ENCODE peak calls at places on chromosomes 4 and X, in nine cellular contexts. One of them, this sample, is unnamed.
A peak's percentile ranks its signal among the peaks of the same experiment; 100 is the strongest.

GRCh38 chrX:40085086-40085551 is 12.6 kb downstream of the BCOR start:
- DNase-seq in endothelial cell of umbilical vein: peak; percentile 9
- DNase-seq in fibroblast of pulmonary artery: peak; percentile 89
- DNase-seq in AG10803: peak; percentile 88
- DNase-seq in endodermal cell: peak; percentile 59
- DNase-seq in bronchial epithelial cell: peak; percentile 67
- DNase-seq in GM12892: no peak
- DNase-seq in heart right ventricle: peak; percentile 17
- DNase-seq in lung: no peak
- DNase-seq in this sample: peak; percentile 44

GRCh38 chr4:184860018-184860530 is 34.3 kb upstream of the ACSL1 start:
- DNase-seq in GM12892: no peak
- DNase-seq in lung: no peak
- DNase-seq in endodermal cell: no peak
- DNase-seq in bronchial epithelial cell: no peak
- DNase-seq in AG10803: no peak
- DNase-seq in heart right ventricle: no peak
- DNase-seq in fibroblast of pulmonary artery: no peak
- DNase-seq in endothelial cell of umbilical vein: no peak
- DNase-seq in this sample: peak; percentile 15

GRCh38 chr4:151356510-151356909 is 31.1 kb upstream of the SH3D19 start:
- DNase-seq in lung: no peak
- DNase-seq in AG10803: peak; percentile 13
- DNase-seq in endodermal cell: no peak
- DNase-seq in heart right ventricle: no peak
- DNase-seq in endothelial cell of umbilical vein: peak; percentile 7
- DNase-seq in fibroblast of pulmonary artery: peak; percentile 5
- DNase-seq in bronchial epithelial cell: peak; percentile 81
- DNase-seq in GM12892: no peak
- DNase-seq in this sample: peak; percentile 61

GRCh38 chrX:115689931-115690330 is 129.0 kb downstream of the PLS3 start:
- DNase-seq in endodermal cell: no peak
- DNase-seq in lung: no peak
- DNase-seq in heart right ventricle: no peak
- DNase-seq in endothelial cell of umbilical vein: no peak
- DNase-seq in AG10803: peak; percentile 62
- DNase-seq in GM12892: no peak
- DNase-seq in fibroblast of pulmonary artery: peak; percentile 35
- DNase-seq in bronchial epithelial cell: no peak
- DNase-seq in this sample: peak; percentile 24

GRCh38 chr4:140238353-140239041 is 84.5 kb upstream of the MAML3 start:
- DNase-seq in endothelial cell of umbilical vein: peak; percentile 29
- DNase-seq in endodermal cell: peak; percentile 75
- DNase-seq in AG10803: peak; percentile 91
- DNase-seq in GM12892: no peak
- DNase-seq in fibroblast of pulmonary artery: peak; percentile 90
- DNase-seq in lung: peak; percentile 88
- DNase-seq in bronchial epithelial cell: peak; percentile 39
- DNase-seq in heart right ventricle: peak; percentile 87
- DNase-seq in this sample: peak; percentile 96

GRCh38 chrX:30278365-30278764 is 30.8 kb downstream of the NR0B1 start:
- DNase-seq in AG10803: peak; percentile 34
- DNase-seq in lung: no peak
- DNase-seq in heart right ventricle: no peak
- DNase-seq in bronchial epithelial cell: peak; percentile 47
- DNase-seq in endodermal cell: no peak
- DNase-seq in fibroblast of pulmonary artery: peak; percentile 34
- DNase-seq in endothelial cell of umbilical vein: no peak
- DNase-seq in GM12892: no peak
- DNase-seq in this sample: peak; percentile 84

GRCh38 chr4:87009095-87009648 is 74.4 kb downstream of the AFF1 start:
- DNase-seq in heart right ventricle: no peak
- DNase-seq in fibroblast of pulmonary artery: no peak
- DNase-seq in lung: no peak
- DNase-seq in bronchial epithelial cell: peak; percentile 20
- DNase-seq in AG10803: no peak
- DNase-seq in GM12892: no peak
- DNase-seq in endodermal cell: no peak
- DNase-seq in endothelial cell of umbilical vein: peak; percentile 67
- DNase-seq in this sample: no peak

GRCh38 chr4:56818797-56819196 is 2.7 kb downstream of the SPINK2 start:
- DNase-seq in lung: no peak
- DNase-seq in AG10803: no peak
- DNase-seq in heart right ventricle: no peak
- DNase-seq in GM12892: no peak
- DNase-seq in fibroblast of pulmonary artery: no peak
- DNase-seq in bronchial epithelial cell: no peak
- DNase-seq in endodermal cell: no peak
- DNase-seq in endothelial cell of umbilical vein: no peak
- DNase-seq in this sample: no peak

GRCh38 chr4:130306566-130306965 is 1210.6 kb downstream of the C4orf33 start:
- DNase-seq in endothelial cell of umbilical vein: no peak
- DNase-seq in fibroblast of pulmonary artery: no peak
- DNase-seq in GM12892: no peak
- DNase-seq in endodermal cell: peak; percentile 71
- DNase-seq in AG10803: no peak
- DNase-seq in heart right ventricle: no peak
- DNase-seq in bronchial epithelial cell: no peak
- DNase-seq in lung: no peak
- DNase-seq in this sample: no peak

GRCh38 chr4:102439835-102440234 is 61.3 kb upstream of the NFKB1 start:
- DNase-seq in endodermal cell: no peak
- DNase-seq in fibroblast of pulmonary artery: peak; percentile 92
- DNase-seq in heart right ventricle: no peak
- DNase-seq in bronchial epithelial cell: peak; percentile 71
- DNase-seq in endothelial cell of umbilical vein: peak; percentile 11
- DNase-seq in AG10803: peak; percentile 92
- DNase-seq in GM12892: no peak
- DNase-seq in lung: no peak
- DNase-seq in this sample: peak; percentile 87

GRCh38 chrX:64843224-64843623 is 133.0 kb downstream of the ZC4H2 start:
- DNase-seq in endothelial cell of umbilical vein: no peak
- DNase-seq in AG10803: no peak
- DNase-seq in bronchial epithelial cell: no peak
- DNase-seq in fibroblast of pulmonary artery: no peak
- DNase-seq in lung: no peak
- DNase-seq in endodermal cell: no peak
- DNase-seq in GM12892: no peak
- DNase-seq in heart right ventricle: no peak
- DNase-seq in this sample: no peak

GRCh38 chrX:129690435-129690834 is 35.7 kb upstream of the APLN start:
- DNase-seq in fibroblast of pulmonary artery: peak; percentile 55
- DNase-seq in endothelial cell of umbilical vein: no peak
- DNase-seq in lung: peak; percentile 18
- DNase-seq in heart right ventricle: peak; percentile 21
- DNase-seq in endodermal cell: no peak
- DNase-seq in AG10803: peak; percentile 71
- DNase-seq in GM12892: no peak
- DNase-seq in bronchial epithelial cell: no peak
- DNase-seq in this sample: peak; percentile 95

This sample was measured in fibroblast of mammary gland.